ENCODE peak calls at places on chromosomes 16 and 17, in four cellular contexts. One of them, this sample, is unnamed.

GRCh38 chr17:65423346-65424140 is 137.9 kb downstream of the AXIN2 start:
- DNase-seq in fibroblast of lung: no peak
- DNase-seq in HFF-Myc: no peak
- DNase-seq in AG04450: no peak
- DNase-seq in this sample: no peak

GRCh38 chr16:8634991-8635736 is 13.7 kb downstream of the METTL22 start:
- DNase-seq in fibroblast of lung: peak
- DNase-seq in HFF-Myc: no peak
- DNase-seq in AG04450: no peak
- DNase-seq in this sample: no peak

GRCh38 chr17:66191607-66192377 is at the start of gene CEP112:
- DNase-seq in fibroblast of lung: peak
- DNase-seq in HFF-Myc: peak
- DNase-seq in AG04450: no peak
- DNase-seq in this sample: no peak

GRCh38 chr17:62725791-62726249 is 82.3 kb downstream of the MARCHF10 start:
- DNase-seq in fibroblast of lung: no peak
- DNase-seq in HFF-Myc: no peak
- DNase-seq in AG04450: no peak
- DNase-seq in this sample: no peak

GRCh38 chr16:56315955-56316354 is 109.4 kb downstream of the AMFR start:
- DNase-seq in fibroblast of lung: no peak
- DNase-seq in HFF-Myc: no peak
- DNase-seq in AG04450: no peak
- DNase-seq in this sample: no peak

GRCh38 chr17:11644265-11645212 is 46.3 kb downstream of the DNAH9 start:
- DNase-seq in fibroblast of lung: peak
- DNase-seq in HFF-Myc: peak
- DNase-seq in AG04450: no peak
- DNase-seq in this sample: no peak

GRCh38 chr17:43814714-43815113 is 18.2 kb downstream of the MPP3 start:
- DNase-seq in fibroblast of lung: peak
- DNase-seq in HFF-Myc: peak
- DNase-seq in AG04450: no peak
- DNase-seq in this sample: no peak

GRCh38 chr16:52912565-52913173 is 140.0 kb downstream of the CHD9NB start:
- DNase-seq in fibroblast of lung: peak
- DNase-seq in HFF-Myc: peak
- DNase-seq in AG04450: peak
- DNase-seq in this sample: no peak

GRCh38 chr17:43986225-43986981 is 18.0 kb upstream of the NAGS start:
- DNase-seq in fibroblast of lung: no peak
- DNase-seq in HFF-Myc: no peak
- DNase-seq in AG04450: no peak
- DNase-seq in this sample: no peak

GRCh38 chr17:6711081-6711674 is 2.0 kb downstream of the SLC13A5 start:
- DNase-seq in fibroblast of lung: no peak
- DNase-seq in HFF-Myc: no peak
- DNase-seq in AG04450: no peak
- DNase-seq in this sample: no peak

GRCh38 chr17:47695664-47696376 is 1.9 kb downstream of the TBKBP1 start:
- DNase-seq in fibroblast of lung: no peak
- DNase-seq in HFF-Myc: no peak
- DNase-seq in AG04450: no peak
- DNase-seq in this sample: peak

GRCh38 chr17:77564278-77564920 is 394.1 kb upstream of the TNRC6C start:
- DNase-seq in fibroblast of lung: no peak
- DNase-seq in HFF-Myc: no peak
- DNase-seq in AG04450: no peak
- DNase-seq in this sample: no peak

GRCh38 chr17:45816966-45817365 is 27.7 kb upstream of the SPPL2C start:
- DNase-seq in fibroblast of lung: no peak
- DNase-seq in HFF-Myc: no peak
- DNase-seq in AG04450: no peak
- DNase-seq in this sample: no peak

GRCh38 chr17:61284174-61284573 is 115.5 kb upstream of the TBX2 start:
- DNase-seq in fibroblast of lung: peak
- DNase-seq in HFF-Myc: no peak
- DNase-seq in AG04450: no peak
- DNase-seq in this sample: no peak

GRCh38 chr16:5918553-5919127 is 821.0 kb upstream of the EEF2KMT start:
- DNase-seq in fibroblast of lung: no peak
- DNase-seq in HFF-Myc: no peak
- DNase-seq in AG04450: no peak
- DNase-seq in this sample: no peak

GRCh38 chr17:19006698-19007097 is 2.1 kb upstream of the FAM83G start:
- DNase-seq in fibroblast of lung: no peak
- DNase-seq in HFF-Myc: no peak
- DNase-seq in AG04450: no peak
- DNase-seq in this sample: no peak

GRCh38 chr16:88634141-88634993 is 4.0 kb upstream of the IL17C start:
- DNase-seq in fibroblast of lung: peak
- DNase-seq in HFF-Myc: no peak
- DNase-seq in AG04450: no peak
- DNase-seq in this sample: no peak

DNA sequence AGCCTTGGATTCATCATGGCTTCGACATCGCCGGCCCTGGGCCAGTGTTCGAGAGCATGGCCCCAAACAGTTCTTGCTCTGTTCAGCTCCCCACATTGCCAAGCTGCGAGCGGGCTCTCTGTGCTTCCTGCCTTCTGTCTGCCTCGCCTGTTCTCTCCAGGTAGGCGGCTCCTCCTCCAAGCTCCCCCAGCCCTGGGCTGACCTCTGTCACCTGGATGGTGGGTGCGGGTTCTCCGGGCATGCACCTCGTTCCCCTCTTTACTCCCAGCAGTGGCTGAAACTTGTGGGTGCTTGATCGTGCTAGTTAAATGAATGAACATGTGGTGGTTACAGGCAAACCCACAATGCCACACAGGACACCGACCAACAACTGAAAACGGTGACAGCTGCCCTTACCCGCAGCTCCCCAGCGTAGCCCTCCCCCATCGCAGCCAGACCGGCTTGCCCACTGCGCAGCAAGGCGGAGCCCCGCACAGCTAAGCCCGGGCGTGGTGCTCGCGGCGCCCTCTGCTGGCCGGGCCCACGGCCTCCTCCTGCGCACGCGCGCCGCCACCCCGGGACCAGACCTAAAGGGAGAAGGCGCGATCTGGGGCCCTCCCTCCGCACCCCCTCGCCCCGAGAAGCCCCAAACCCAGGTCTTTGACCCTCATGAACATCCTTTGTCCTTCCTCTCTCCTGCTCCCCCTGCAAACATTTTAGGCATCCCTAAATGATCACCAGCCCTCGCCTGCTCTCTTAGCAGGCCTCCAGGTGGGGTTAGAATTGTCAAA is 22.9 kb upstream of the EIF1 start:
- DNase-seq in fibroblast of lung: peak
- DNase-seq in HFF-Myc: peak
- DNase-seq in AG04450: peak
- DNase-seq in this sample: no peak
- TF ChIP-seq CTCF in fibroblast of lung: peak
- TF ChIP-seq CTCF in HFF-Myc: peak
- TF ChIP-seq CTCF in AG04450: peak
- TF ChIP-seq CTCF in this sample: peak

GRCh38 chr16:1428511-1428910 is 2.4 kb upstream of the PERCC1 start:
- DNase-seq in fibroblast of lung: no peak
- DNase-seq in HFF-Myc: no peak
- DNase-seq in AG04450: no peak
- DNase-seq in this sample: peak
- TF ChIP-seq CTCF in fibroblast of lung: peak
- TF ChIP-seq CTCF in HFF-Myc: no peak
- TF ChIP-seq CTCF in AG04450: peak
- TF ChIP-seq CTCF in this sample: no peak

GRCh38 chr16:81586421-81586820 is 141.8 kb downstream of the CMIP start:
- DNase-seq in fibroblast of lung: no peak
- DNase-seq in HFF-Myc: no peak
- DNase-seq in AG04450: no peak
- DNase-seq in this sample: no peak

GRCh38 chr16:81585785-81586184 is 141.2 kb downstream of the CMIP start:
- DNase-seq in fibroblast of lung: no peak
- DNase-seq in HFF-Myc: no peak
- DNase-seq in AG04450: no peak
- DNase-seq in this sample: no peak

GRCh38 chr16:81581107-81581506 is 136.5 kb downstream of the CMIP start:
- DNase-seq in fibroblast of lung: no peak
- DNase-seq in HFF-Myc: no peak
- DNase-seq in AG04450: no peak
- DNase-seq in this sample: peak

GRCh38 chr16:81582655-81583441 is 138.2 kb downstream of the CMIP start:
- DNase-seq in fibroblast of lung: peak
- DNase-seq in HFF-Myc: no peak
- DNase-seq in AG04450: no peak
- DNase-seq in this sample: no peak

DNA sequence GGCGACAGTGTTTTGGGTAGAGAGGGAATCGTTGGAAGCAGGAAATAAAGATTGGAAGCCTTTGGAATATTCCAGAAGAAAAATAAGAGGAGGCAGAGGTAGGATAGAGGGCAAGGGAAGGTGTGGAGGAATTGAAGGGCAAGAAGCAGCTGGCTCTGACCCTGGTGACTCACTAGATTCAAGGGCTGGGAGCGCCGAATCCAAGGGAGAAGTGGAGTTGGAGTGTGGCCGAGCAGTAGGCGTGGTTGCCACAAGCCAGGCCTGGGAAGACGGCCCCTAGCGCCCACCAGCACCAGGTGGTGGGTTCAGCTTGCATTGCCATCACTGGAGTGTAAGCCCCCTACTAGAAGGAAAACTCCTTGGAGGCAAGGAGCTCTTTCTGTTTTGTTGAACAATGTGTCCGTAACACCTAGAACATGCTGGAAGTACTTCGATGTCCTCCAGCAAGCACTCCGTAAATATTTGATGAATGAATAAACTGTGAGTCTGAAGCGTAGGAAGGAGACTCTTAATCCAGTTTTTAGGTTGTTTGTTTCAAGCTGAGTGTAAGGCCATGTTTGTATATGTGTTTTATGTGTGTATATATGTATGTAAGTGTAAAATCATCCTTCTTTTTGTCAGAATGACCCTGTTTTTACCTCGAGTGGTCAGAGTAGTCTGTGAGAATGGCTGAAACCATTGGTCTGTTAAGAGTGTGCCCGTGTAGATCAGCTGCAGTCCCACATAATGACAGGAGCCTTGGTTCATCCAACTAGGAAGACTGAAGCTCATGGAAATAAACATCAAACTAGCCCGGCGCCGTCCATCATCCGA is 139.5 kb downstream of the CMIP start:
- DNase-seq in fibroblast of lung: peak
- DNase-seq in HFF-Myc: peak
- DNase-seq in AG04450: peak
- DNase-seq in this sample: peak
- TF ChIP-seq CTCF in fibroblast of lung: no peak
- TF ChIP-seq CTCF in HFF-Myc: no peak
- TF ChIP-seq CTCF in AG04450: no peak
- TF ChIP-seq CTCF in this sample: peak

GRCh38 chr16:27700596-27700995 is 150.7 kb downstream of the KATNIP start:
- DNase-seq in fibroblast of lung: no peak
- DNase-seq in HFF-Myc: no peak
- DNase-seq in AG04450: no peak
- DNase-seq in this sample: peak

GRCh38 chr16:27699540-27699939 is 149.6 kb downstream of the KATNIP start:
- DNase-seq in fibroblast of lung: no peak
- DNase-seq in HFF-Myc: no peak
- DNase-seq in AG04450: no peak
- DNase-seq in this sample: no peak

GRCh38 chr16:27698746-27699145 is 148.8 kb downstream of the KATNIP start:
- DNase-seq in fibroblast of lung: no peak
- DNase-seq in HFF-Myc: no peak
- DNase-seq in AG04450: no peak
- DNase-seq in this sample: no peak

GRCh38 chr16:27695161-27695560 is 145.2 kb downstream of the KATNIP start:
- DNase-seq in fibroblast of lung: no peak
- DNase-seq in HFF-Myc: no peak
- DNase-seq in AG04450: no peak
- DNase-seq in this sample: no peak

DNA sequence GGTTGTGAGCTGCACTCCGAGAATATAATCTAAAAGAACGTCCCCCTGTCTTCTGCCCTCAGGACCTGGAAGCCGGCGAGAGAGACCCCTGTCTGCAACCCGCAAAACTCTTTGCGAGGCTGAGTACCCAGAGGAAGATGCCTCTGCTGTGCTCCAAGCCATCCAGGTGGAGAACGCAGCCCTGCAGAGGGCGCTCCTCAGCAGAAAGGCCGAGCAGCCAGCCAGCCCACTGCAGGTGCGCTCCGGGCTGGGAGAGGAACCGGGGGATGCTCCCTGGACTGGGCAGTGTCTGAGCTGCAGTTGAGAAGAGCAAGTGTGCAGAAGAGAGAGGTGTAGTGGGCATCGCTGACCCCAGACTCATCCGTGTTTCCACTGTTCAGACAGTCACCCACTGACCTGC is 148.3 kb downstream of the KATNIP start:
- DNase-seq in fibroblast of lung: no peak
- DNase-seq in HFF-Myc: no peak
- DNase-seq in AG04450: no peak
- DNase-seq in this sample: no peak
- TF ChIP-seq CTCF in fibroblast of lung: no peak
- TF ChIP-seq CTCF in HFF-Myc: peak
- TF ChIP-seq CTCF in AG04450: peak
- TF ChIP-seq CTCF in this sample: no peak

DNA sequence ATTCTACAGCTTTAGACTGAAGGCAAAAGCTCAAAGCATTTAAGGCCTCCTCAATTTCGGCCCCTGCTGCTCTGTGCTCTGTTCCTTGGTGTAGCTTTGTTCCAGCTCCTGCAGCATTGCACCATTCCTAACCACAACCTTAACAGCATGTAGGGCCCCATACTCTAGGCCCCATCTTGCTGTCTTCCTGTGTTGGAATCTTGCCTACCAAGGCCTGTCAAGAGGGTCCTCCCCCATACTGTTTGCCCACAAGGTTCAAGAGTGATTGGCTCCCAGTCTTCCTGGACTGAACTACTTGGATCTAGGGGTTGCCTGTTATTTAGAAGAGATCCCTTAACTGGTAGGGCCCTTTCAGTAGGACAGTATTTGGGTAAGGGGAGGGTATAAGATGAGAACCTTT is 26.8 kb downstream of the TRPV2 start:
- DNase-seq in fibroblast of lung: peak
- DNase-seq in HFF-Myc: no peak
- DNase-seq in AG04450: no peak
- DNase-seq in this sample: no peak
- TF ChIP-seq CTCF in fibroblast of lung: no peak
- TF ChIP-seq CTCF in HFF-Myc: no peak
- TF ChIP-seq CTCF in AG04450: no peak
- TF ChIP-seq CTCF in this sample: no peak

GRCh38 chr17:17666111-17666714 is 15.0 kb upstream of the RAI1 start:
- DNase-seq in fibroblast of lung: peak
- DNase-seq in HFF-Myc: no peak
- DNase-seq in AG04450: no peak
- DNase-seq in this sample: no peak
- TF ChIP-seq CTCF in fibroblast of lung: peak
- TF ChIP-seq CTCF in HFF-Myc: no peak
- TF ChIP-seq CTCF in AG04450: no peak
- TF ChIP-seq CTCF in this sample: no peak

GRCh38 chr17:28720247-28720996 is 637 bp downstream of the RPL23A start:
- DNase-seq in fibroblast of lung: no peak
- DNase-seq in HFF-Myc: no peak
- DNase-seq in AG04450: no peak
- DNase-seq in this sample: no peak
- TF ChIP-seq CTCF in fibroblast of lung: no peak
- TF ChIP-seq CTCF in HFF-Myc: no peak
- TF ChIP-seq CTCF in AG04450: no peak
- TF ChIP-seq CTCF in this sample: peak

GRCh38 chr17:80421381-80422090 is 6.6 kb downstream of the ENDOV start:
- DNase-seq in fibroblast of lung: no peak
- DNase-seq in HFF-Myc: no peak
- DNase-seq in AG04450: no peak
- DNase-seq in this sample: peak
- TF ChIP-seq CTCF in fibroblast of lung: no peak
- TF ChIP-seq CTCF in HFF-Myc: no peak
- TF ChIP-seq CTCF in AG04450: no peak
- TF ChIP-seq CTCF in this sample: no peak

This sample was measured in RWPE2.